ENCODE peak calls at places on chromosomes 4 and X, in five cellular contexts. D is pancreas, M is breast epithelium, Z is neural crest cell, S is type B pancreatic cell. W is an unnamed sample.

GRCh38 chr4:122930877-122931276 is 8.5 kb upstream of the NUDT6 start:
- DNase-seq in Z (no peak), S (no peak), D (no peak), M (no peak), W (no peak)

GRCh38 chr4:124526321-124526720 is 186.2 kb downstream of the ANKRD50 start:
- DNase-seq in D (no peak), M (no peak), Z (no peak), S (no peak), W (no peak)

GRCh38 chr4:153466637-153467153 is 535 bp downstream of the TMEM131L start:
- DNase-seq in S (no peak), Z (peak; percentile 21), M (no peak), D (peak; percentile 42), W (no peak)

GRCh38 chr4:55216871-55217635 is 91.7 kb upstream of the KDR start:
- DNase-seq in D (no peak), S (no peak), M (no peak), Z (no peak), W (no peak)

GRCh38 chrX:115268421-115268820 is 21.1 kb upstream of the LUZP4 start:
- DNase-seq in D (no peak), S (no peak), Z (no peak), M (no peak), W (no peak)

GRCh38 chr4:137394000-137394399 is 138.3 kb downstream of the PCDH18 start:
- DNase-seq in D (no peak), M (no peak), S (no peak), Z (no peak), W (no peak)

GRCh38 chr4:84786478-84786877 is 180.0 kb downstream of the WDFY3 start:
- DNase-seq in S (no peak), D (no peak), M (no peak), Z (no peak), W (no peak)

GRCh38 chr4:101239685-101240084 is 107.6 kb downstream of the PPP3CA start:
- DNase-seq in D (no peak), Z (no peak), M (no peak), S (no peak), W (no peak)

GRCh38 chr4:72525938-72526337 is 43.1 kb downstream of the ADAMTS3 start:
- DNase-seq in D (peak; percentile 18), M (no peak), S (no peak), Z (no peak), W (no peak)

GRCh38 chr4:8079916-8080753 is 78.5 kb downstream of the ABLIM2 start:
- DNase-seq in Z (no peak), S (no peak), D (no peak), M (no peak), W (no peak)

GRCh38 chr4:28248269-28248668 is 1387.6 kb downstream of the STIM2 start:
- DNase-seq in S (no peak), D (no peak), M (no peak), Z (no peak), W (no peak)

GRCh38 chr4:46844325-46844917 is 64.6 kb downstream of the COX7B2 start:
- DNase-seq in M (no peak), Z (peak; percentile 69), S (no peak), D (no peak), W (peak; percentile 29)

GRCh38 chrX:12824944-12825343 is 33.7 kb downstream of the PRPS2 start:
- DNase-seq in M (no peak), S (no peak), Z (no peak), D (no peak), W (no peak)

GRCh38 chr4:41613362-41613761 is 75.4 kb downstream of the LIMCH1 start:
- DNase-seq in S (no peak), Z (peak; percentile 5), D (no peak), M (no peak), W (peak; percentile 53)

DNA sequence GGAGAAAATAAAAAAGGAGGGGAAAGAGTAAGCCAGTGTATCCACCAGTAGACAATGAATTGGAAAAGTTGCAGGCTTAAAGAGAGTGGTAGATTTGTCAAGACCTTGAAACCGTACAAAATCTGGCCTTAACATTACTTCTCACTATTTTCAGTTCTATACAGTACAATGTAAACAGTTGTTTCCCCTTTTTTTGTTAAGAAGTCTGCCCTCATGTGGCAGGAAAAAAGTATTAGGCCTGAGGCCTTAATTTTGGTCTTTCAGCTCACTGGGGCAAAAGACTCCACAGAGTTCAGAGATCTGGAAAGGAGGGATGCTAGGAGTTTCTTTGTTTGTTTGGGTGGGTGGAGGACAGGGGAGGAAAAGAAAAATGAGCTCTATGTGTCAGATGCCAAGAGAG is 92.8 kb upstream of the CCDC160 start:
- DNase-seq in S (no peak), Z (no peak), D (no peak), M (no peak), W (no peak)
- TF ChIP-seq CTCF in S (peak; percentile 72), Z (peak; percentile 60), D (peak; percentile 9), M (no peak), W (peak; percentile 62)

GRCh38 chrX:18309401-18309800 is 45.1 kb downstream of the SCML2 start:
- DNase-seq in D (no peak), Z (no peak), M (no peak), S (no peak), W (no peak)
- TF ChIP-seq CTCF in D (no peak), Z (no peak), M (no peak), S (no peak), W (no peak)

GRCh38 chrX:119516157-119516702 is 48.0 kb downstream of the SLC25A5 start:
- DNase-seq in Z (peak; percentile 20), S (no peak), M (no peak), D (peak; percentile 23), W (peak; percentile 49)

GRCh38 chrX:119507206-119507605 is 39.0 kb downstream of the SLC25A5 start:
- DNase-seq in M (no peak), S (no peak), Z (no peak), D (no peak), W (no peak)

GRCh38 chrX:119512145-119512800 is 44.0 kb downstream of the SLC25A5 start:
- DNase-seq in D (peak; percentile 60), S (no peak), Z (peak; percentile 18), M (peak; percentile 41), W (peak; percentile 79)
- TF ChIP-seq CTCF in D (peak; percentile 49), S (peak; percentile 71), Z (peak; percentile 67), M (peak; percentile 43), W (peak; percentile 70)

GRCh38 chrX:128051526-128051925 is 677 bp downstream of the ACTRT1 start:
- DNase-seq in Z (no peak), S (no peak), M (no peak), D (no peak), W (no peak)
- TF ChIP-seq CTCF in Z (no peak), S (no peak), M (no peak), D (no peak), W (no peak)

GRCh38 chrX:148905376-148905775 is 405.0 kb downstream of the AFF2 start:
- DNase-seq in S (no peak), M (no peak), Z (no peak), D (no peak), W (peak; percentile 25)

GRCh38 chrX:148902581-148902980 is 402.2 kb downstream of the AFF2 start:
- DNase-seq in D (no peak), Z (no peak), S (no peak), M (no peak), W (no peak)
- TF ChIP-seq CTCF in D (no peak), Z (no peak), S (no peak), M (no peak), W (no peak)

GRCh38 chr4:176065365-176066249 is at the start of gene WDR17:
- DNase-seq in Z (peak; percentile 89), S (peak; percentile 92), D (peak; percentile 91), M (peak; percentile 74), W (peak; percentile 99)

GRCh38 chr4:176063718-176064117 is 1.9 kb upstream of the WDR17 start:
- DNase-seq in M (no peak), S (no peak), D (no peak), Z (no peak), W (no peak)

GRCh38 chr4:176064539-176064938 is 1.1 kb upstream of the WDR17 start:
- DNase-seq in D (no peak), S (no peak), M (no peak), Z (no peak), W (no peak)

GRCh38 chr4:176066757-176067156 is 1.1 kb downstream of the WDR17 start:
- DNase-seq in D (no peak), S (no peak), M (no peak), Z (no peak), W (no peak)
- TF ChIP-seq CTCF in D (no peak), S (no peak), M (no peak), Z (no peak), W (no peak)